ENCODE peak calls at places on chromosomes 3 and 15, in eight cellular contexts. X, A, B, F, W, L, S and J are unnamed samples.

GRCh38 chr3:149020196-149020838 is 29.0 kb downstream of the GYG1 start:
- DNase-seq in A (no peak), L (no peak), X (no peak), W (no peak), B (no peak), S (no peak), F (no peak), J (no peak)

GRCh38 chr3:122356402-122356801 is 26.6 kb downstream of the MIX23 start:
- DNase-seq in W (peak; percentile 56), B (no peak), F (peak; percentile 78), X (no peak), S (no peak), L (no peak), A (no peak), J (peak; percentile 81)

GRCh38 chr3:34405159-34405558 is 606.7 kb downstream of the PDCD6IP start:
- DNase-seq in W (no peak), S (no peak), F (no peak), L (no peak), B (no peak), A (no peak), X (no peak), J (no peak)

GRCh38 chr3:43162573-43163084 is 56.8 kb upstream of the POMGNT2 start:
- DNase-seq in W (no peak), F (no peak), A (no peak), S (no peak), B (no peak), X (peak; percentile 25), L (no peak), J (no peak)

GRCh38 chr15:82919231-82919886 is 33.2 kb downstream of the HOMER2 start:
- DNase-seq in X (peak; percentile 46), F (peak; percentile 19), L (no peak), B (no peak), W (no peak), A (no peak), S (no peak), J (peak; percentile 55)

GRCh38 chr15:36887214-36888017 is 212.9 kb downstream of the MEIS2 start:
- DNase-seq in F (no peak), B (no peak), A (peak; percentile 70), X (no peak), S (peak; percentile 59), W (no peak), L (no peak), J (no peak)

GRCh38 chr15:36737430-36737891 is 158.0 kb downstream of the CDIN1 start:
- DNase-seq in A (no peak), W (no peak), X (no peak), F (no peak), B (peak; percentile 25), L (no peak), S (no peak), J (no peak)

GRCh38 chr3:110479676-110480075 is 591.9 kb upstream of the NECTIN3 start:
- DNase-seq in B (no peak), F (no peak), X (no peak), A (no peak), S (no peak), W (no peak), L (no peak), J (no peak)

GRCh38 chr3:55333923-55334322 is 153.2 kb downstream of the WNT5A start:
- DNase-seq in B (peak; percentile 44), L (no peak), W (no peak), F (no peak), S (no peak), X (no peak), A (peak; percentile 44), J (no peak)

GRCh38 chr3:118781879-118782278 is 252.8 kb downstream of the IGSF11 start:
- DNase-seq in B (no peak), L (no peak), F (no peak), A (no peak), X (no peak), S (no peak), W (no peak), J (no peak)

GRCh38 chr15:62026707-62027565 is 33.3 kb downstream of the VPS13C start:
- DNase-seq in A (no peak), B (no peak), X (no peak), S (no peak), W (no peak), L (no peak), F (no peak), J (no peak)

GRCh38 chr15:77659350-77660321 is 26.9 kb upstream of the LINGO1 start:
- DNase-seq in F (peak; percentile 82), B (peak; percentile 38), A (peak; percentile 97), W (peak; percentile 66), X (no peak), L (peak; percentile 28), S (peak; percentile 56), J (peak; percentile 90)

GRCh38 chr15:99185731-99186130 is 63.6 kb downstream of the TTC23 start:
- DNase-seq in W (no peak), X (no peak), A (no peak), F (no peak), L (no peak), B (no peak), S (no peak), J (no peak)

GRCh38 chr15:99180287-99180962 is 69.0 kb downstream of the TTC23 start:
- DNase-seq in A (no peak), X (peak; percentile 6), W (no peak), F (no peak), L (no peak), B (no peak), S (no peak), J (no peak)

GRCh38 chr15:99177679-99178078 is 71.7 kb downstream of the TTC23 start:
- DNase-seq in L (no peak), F (no peak), B (no peak), X (no peak), W (no peak), S (no peak), A (no peak), J (no peak)

GRCh38 chr15:99180963-99181306 is 68.4 kb downstream of the TTC23 start:
- DNase-seq in W (no peak), S (no peak), A (no peak), X (no peak), B (no peak), F (no peak), L (no peak), J (no peak)

DNA sequence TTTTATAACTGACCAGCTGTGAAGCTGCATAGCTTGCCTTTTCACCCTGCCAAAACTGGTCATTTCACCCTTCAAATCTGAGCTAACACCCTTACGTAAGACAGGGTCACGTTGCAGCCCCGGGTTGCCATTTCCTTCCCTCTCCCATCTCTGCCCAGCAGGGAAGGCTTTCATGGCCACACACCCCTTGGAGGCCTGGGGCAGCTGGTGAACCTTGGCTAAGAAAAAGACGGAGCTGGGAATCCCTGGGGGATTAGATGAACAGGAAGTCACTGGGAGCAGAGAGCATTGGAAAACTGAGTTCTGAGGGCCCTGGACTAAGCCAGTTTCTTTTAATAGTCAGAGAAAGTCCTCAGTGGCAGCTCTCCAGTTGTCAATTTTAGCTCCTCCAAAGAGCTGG is 67.8 kb downstream of the TTC23 start:
- DNase-seq in F (no peak), A (peak; percentile 42), S (no peak), L (no peak), X (no peak), B (peak; percentile 6), W (no peak), J (no peak)
- TF ChIP-seq CTCF in F (no peak), A (no peak), S (no peak), L (no peak), X (no peak), B (no peak), W (no peak), J (no peak)

GRCh38 chr3:103126111-103126510 is 691.3 kb downstream of the ZPLD1 start:
- DNase-seq in F (no peak), A (no peak), S (no peak), L (no peak), X (no peak), W (no peak), B (no peak), J (no peak)
- TF ChIP-seq CTCF in F (no peak), A (no peak), S (no peak), L (no peak), X (no peak), W (no peak), B (no peak), J (no peak)

GRCh38 chr3:129486057-129487035 is 42.1 kb upstream of the RHO start:
- DNase-seq in A (peak; percentile 87), B (peak; percentile 14), L (no peak), S (no peak), X (no peak), F (no peak), W (no peak), J (no peak)

GRCh38 chr3:129481783-129482332 is 41.8 kb downstream of the IFT122 start:
- DNase-seq in X (peak; percentile 55), S (no peak), B (peak; percentile 5), F (no peak), A (peak; percentile 74), W (no peak), L (no peak), J (no peak)

GRCh38 chr3:129485681-129486056 is 42.8 kb upstream of the RHO start:
- DNase-seq in A (peak; percentile 93), S (no peak), B (peak; percentile 77), X (peak; percentile 82), L (peak; percentile 45), F (peak; percentile 68), W (peak; percentile 40), J (peak; percentile 50)

GRCh38 chr3:129483870-129484269 is 43.8 kb downstream of the IFT122 start:
- DNase-seq in X (no peak), W (no peak), B (no peak), A (no peak), L (no peak), S (no peak), F (no peak), J (no peak)

GRCh38 chr3:129482721-129483120 is 42.7 kb downstream of the IFT122 start:
- DNase-seq in L (no peak), B (no peak), W (no peak), X (no peak), F (no peak), A (no peak), S (no peak), J (no peak)
- TF ChIP-seq CTCF in L (no peak), B (peak; percentile 43), W (no peak), X (no peak), F (no peak), A (no peak), S (peak; percentile 35), J (no peak)

DNA sequence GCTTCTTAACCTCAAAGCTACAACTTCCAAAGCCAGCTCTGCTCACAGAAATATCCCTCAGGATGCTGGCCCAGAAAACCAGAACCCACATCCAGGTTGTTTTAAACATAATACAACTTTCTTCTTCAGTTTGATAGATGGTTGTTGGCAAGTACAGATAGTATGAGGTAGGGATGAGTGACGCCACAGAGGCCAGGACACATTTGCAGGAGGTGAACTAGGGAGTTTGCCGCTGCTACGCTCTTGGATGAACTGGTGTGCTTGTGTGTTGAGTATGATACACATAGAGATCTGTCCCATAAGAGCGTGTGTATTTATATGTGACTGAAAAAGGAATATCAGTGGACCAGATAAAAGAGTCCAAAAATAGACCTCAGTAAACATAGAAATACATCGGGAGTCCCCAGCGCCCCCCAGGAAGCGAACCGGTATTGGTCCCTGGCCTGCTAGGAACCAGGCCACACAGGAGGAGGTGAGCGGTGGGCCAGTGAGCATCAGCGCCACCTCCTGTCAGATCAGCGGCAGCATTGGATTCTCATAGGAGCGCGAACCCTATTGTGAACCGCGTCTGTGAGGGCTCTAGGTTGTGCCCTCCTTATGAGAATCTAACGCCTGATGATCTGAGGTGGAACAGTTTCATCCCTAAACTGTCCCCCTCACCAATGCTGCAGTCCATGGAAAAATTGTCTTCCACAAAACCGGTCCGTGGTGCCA is 98.0 kb downstream of the LRRK1 start:
- DNase-seq in X (peak; percentile 21), A (no peak), B (no peak), F (peak; percentile 5), S (no peak), L (no peak), W (no peak), J (no peak)
- TF ChIP-seq CTCF in X (no peak), A (peak; percentile 28), B (peak; percentile 47), F (no peak), S (peak; percentile 38), L (no peak), W (peak; percentile 2), J (no peak)

GRCh38 chr3:168581718-168582332 is 486.1 kb upstream of the GOLIM4 start:
- DNase-seq in L (no peak), B (no peak), F (no peak), X (no peak), S (no peak), W (no peak), A (no peak), J (no peak)
- TF ChIP-seq CTCF in L (no peak), B (no peak), F (no peak), X (no peak), S (no peak), W (no peak), A (no peak), J (no peak)